ENCODE peak calls at places on chromosomes 5 and 9, in eight cellular contexts. One of them, this sample, is unnamed.

GRCh38 chr5:103774736-103775135 is 212.1 kb upstream of the NUDT12 start:
- DNase-seq in astrocyte: peak
- DNase-seq in adrenal gland: no peak
- DNase-seq in fibroblast of lung: no peak
- DNase-seq in lung: no peak
- DNase-seq in neural progenitor cell: no peak
- DNase-seq in left ventricle myocardium inferior: no peak
- DNase-seq in HL-60: no peak
- DNase-seq in this sample: no peak

GRCh38 chr5:153551537-153552079 is 61.1 kb downstream of the GRIA1 start:
- DNase-seq in adrenal gland: peak
- DNase-seq in HL-60: no peak
- DNase-seq in astrocyte: peak
- DNase-seq in lung: no peak
- DNase-seq in fibroblast of lung: peak
- DNase-seq in left ventricle myocardium inferior: no peak
- DNase-seq in neural progenitor cell: peak
- DNase-seq in this sample: no peak

GRCh38 chr9:69122391-69123141 is 51.5 kb upstream of the TJP2 start:
- DNase-seq in left ventricle myocardium inferior: no peak
- DNase-seq in adrenal gland: no peak
- DNase-seq in astrocyte: peak
- DNase-seq in neural progenitor cell: peak
- DNase-seq in HL-60: no peak
- DNase-seq in fibroblast of lung: peak
- DNase-seq in lung: peak
- DNase-seq in this sample: peak

GRCh38 chr5:151476054-151476453 is 28.7 kb downstream of the SLC36A1 start:
- DNase-seq in astrocyte: no peak
- DNase-seq in lung: no peak
- DNase-seq in neural progenitor cell: no peak
- DNase-seq in left ventricle myocardium inferior: no peak
- DNase-seq in fibroblast of lung: no peak
- DNase-seq in HL-60: no peak
- DNase-seq in adrenal gland: no peak
- DNase-seq in this sample: no peak

GRCh38 chr9:131981116-131981847 is 98.4 kb downstream of the MED27 start:
- DNase-seq in astrocyte: no peak
- DNase-seq in fibroblast of lung: no peak
- DNase-seq in HL-60: no peak
- DNase-seq in lung: no peak
- DNase-seq in adrenal gland: no peak
- DNase-seq in left ventricle myocardium inferior: no peak
- DNase-seq in neural progenitor cell: peak
- DNase-seq in this sample: no peak

GRCh38 chr9:121568541-121569265 is 69.1 kb upstream of the GGTA1 start:
- DNase-seq in left ventricle myocardium inferior: peak
- DNase-seq in astrocyte: peak
- DNase-seq in fibroblast of lung: no peak
- DNase-seq in HL-60: no peak
- DNase-seq in neural progenitor cell: no peak
- DNase-seq in lung: no peak
- DNase-seq in adrenal gland: peak
- DNase-seq in this sample: no peak

GRCh38 chr5:35233601-35234000 is 3.3 kb upstream of the PRLR start:
- DNase-seq in left ventricle myocardium inferior: no peak
- DNase-seq in lung: no peak
- DNase-seq in astrocyte: no peak
- DNase-seq in HL-60: no peak
- DNase-seq in adrenal gland: no peak
- DNase-seq in fibroblast of lung: no peak
- DNase-seq in neural progenitor cell: no peak
- DNase-seq in this sample: no peak

GRCh38 chr9:128120061-128120740 is 7.3 kb downstream of the PTGES2 start:
- DNase-seq in astrocyte: no peak
- DNase-seq in HL-60: no peak
- DNase-seq in lung: no peak
- DNase-seq in adrenal gland: peak
- DNase-seq in neural progenitor cell: no peak
- DNase-seq in fibroblast of lung: no peak
- DNase-seq in left ventricle myocardium inferior: no peak
- DNase-seq in this sample: no peak

GRCh38 chr9:37951671-37952579 is 48.0 kb upstream of the SLC25A51 start:
- DNase-seq in astrocyte: no peak
- DNase-seq in left ventricle myocardium inferior: no peak
- DNase-seq in lung: no peak
- DNase-seq in neural progenitor cell: no peak
- DNase-seq in fibroblast of lung: no peak
- DNase-seq in HL-60: no peak
- DNase-seq in adrenal gland: no peak
- DNase-seq in this sample: no peak

GRCh38 chr5:61304611-61305369 is 27.3 kb upstream of the ZSWIM6 start:
- DNase-seq in adrenal gland: no peak
- DNase-seq in astrocyte: peak
- DNase-seq in lung: peak
- DNase-seq in neural progenitor cell: no peak
- DNase-seq in fibroblast of lung: peak
- DNase-seq in HL-60: no peak
- DNase-seq in left ventricle myocardium inferior: peak
- DNase-seq in this sample: peak

GRCh38 chr9:132584616-132585560 is 2.5 kb downstream of the BARHL1 start:
- DNase-seq in left ventricle myocardium inferior: no peak
- DNase-seq in neural progenitor cell: peak
- DNase-seq in adrenal gland: no peak
- DNase-seq in astrocyte: peak
- DNase-seq in fibroblast of lung: peak
- DNase-seq in lung: no peak
- DNase-seq in HL-60: no peak
- DNase-seq in this sample: no peak

GRCh38 chr5:94234987-94235386 is 383.4 kb downstream of the KIAA0825 start:
- DNase-seq in astrocyte: no peak
- DNase-seq in fibroblast of lung: no peak
- DNase-seq in lung: no peak
- DNase-seq in left ventricle myocardium inferior: no peak
- DNase-seq in neural progenitor cell: no peak
- DNase-seq in adrenal gland: no peak
- DNase-seq in HL-60: no peak
- DNase-seq in this sample: peak

GRCh38 chr9:136723362-136723976 is 11.1 kb downstream of the DIPK1B start:
- DNase-seq in neural progenitor cell: no peak
- DNase-seq in fibroblast of lung: no peak
- DNase-seq in adrenal gland: no peak
- DNase-seq in lung: no peak
- DNase-seq in astrocyte: no peak
- DNase-seq in HL-60: no peak
- DNase-seq in left ventricle myocardium inferior: no peak
- DNase-seq in this sample: no peak

GRCh38 chr5:43209060-43209459 is 17.0 kb downstream of the NIM1K start:
- DNase-seq in adrenal gland: no peak
- DNase-seq in astrocyte: no peak
- DNase-seq in neural progenitor cell: no peak
- DNase-seq in left ventricle myocardium inferior: no peak
- DNase-seq in HL-60: no peak
- DNase-seq in fibroblast of lung: no peak
- DNase-seq in lung: no peak
- DNase-seq in this sample: no peak

GRCh38 chr5:138841531-138841930 is 33.6 kb downstream of the LRRTM2 start:
- DNase-seq in adrenal gland: no peak
- DNase-seq in astrocyte: no peak
- DNase-seq in HL-60: no peak
- DNase-seq in lung: no peak
- DNase-seq in neural progenitor cell: no peak
- DNase-seq in fibroblast of lung: no peak
- DNase-seq in left ventricle myocardium inferior: no peak
- DNase-seq in this sample: no peak

GRCh38 chr5:60586307-60586901 is 113.6 kb downstream of the DEPDC1B start:
- DNase-seq in lung: no peak
- DNase-seq in neural progenitor cell: peak
- DNase-seq in left ventricle myocardium inferior: no peak
- DNase-seq in fibroblast of lung: peak
- DNase-seq in astrocyte: peak
- DNase-seq in HL-60: no peak
- DNase-seq in adrenal gland: no peak
- DNase-seq in this sample: peak

GRCh38 chr9:110926828-110927227 is 111.4 kb downstream of the LPAR1 start:
- DNase-seq in adrenal gland: no peak
- DNase-seq in HL-60: no peak
- DNase-seq in fibroblast of lung: no peak
- DNase-seq in lung: peak
- DNase-seq in neural progenitor cell: no peak
- DNase-seq in astrocyte: no peak
- DNase-seq in left ventricle myocardium inferior: no peak
- DNase-seq in this sample: peak

GRCh38 chr5:81077105-81077504 is 116.9 kb downstream of the RASGRF2 start:
- DNase-seq in astrocyte: no peak
- DNase-seq in lung: no peak
- DNase-seq in neural progenitor cell: no peak
- DNase-seq in HL-60: no peak
- DNase-seq in left ventricle myocardium inferior: no peak
- DNase-seq in fibroblast of lung: no peak
- DNase-seq in adrenal gland: no peak
- DNase-seq in this sample: no peak

GRCh38 chr5:6714221-6715041 is 1.2 kb downstream of the TENT4A start:
- DNase-seq in astrocyte: no peak
- DNase-seq in left ventricle myocardium inferior: peak
- DNase-seq in neural progenitor cell: peak
- DNase-seq in HL-60: no peak
- DNase-seq in adrenal gland: peak
- DNase-seq in fibroblast of lung: no peak
- DNase-seq in lung: peak
- DNase-seq in this sample: peak

GRCh38 chr5:179135006-179135405 is 74.8 kb downstream of the ZNF354C start:
- DNase-seq in adrenal gland: no peak
- DNase-seq in left ventricle myocardium inferior: no peak
- DNase-seq in HL-60: no peak
- DNase-seq in astrocyte: no peak
- DNase-seq in fibroblast of lung: no peak
- DNase-seq in neural progenitor cell: no peak
- DNase-seq in lung: no peak
- DNase-seq in this sample: no peak

GRCh38 chr5:143041972-143042770 is 272.0 kb downstream of the ARHGAP26 start:
- DNase-seq in fibroblast of lung: peak
- DNase-seq in adrenal gland: no peak
- DNase-seq in lung: no peak
- DNase-seq in left ventricle myocardium inferior: no peak
- DNase-seq in astrocyte: peak
- DNase-seq in neural progenitor cell: no peak
- DNase-seq in HL-60: no peak
- DNase-seq in this sample: no peak

GRCh38 chr9:15885464-15885863 is 332.6 kb downstream of the CCDC171 start:
- DNase-seq in fibroblast of lung: no peak
- DNase-seq in HL-60: no peak
- DNase-seq in astrocyte: no peak
- DNase-seq in adrenal gland: no peak
- DNase-seq in lung: no peak
- DNase-seq in neural progenitor cell: no peak
- DNase-seq in left ventricle myocardium inferior: no peak
- DNase-seq in this sample: no peak
- H3K27ac ChIP-seq in fibroblast of lung: no peak
- H3K27ac ChIP-seq in HL-60: no peak
- H3K27ac ChIP-seq in astrocyte: no peak
- H3K27ac ChIP-seq in adrenal gland: no peak
- H3K27ac ChIP-seq in lung: no peak
- H3K27ac ChIP-seq in neural progenitor cell: no peak
- H3K27ac ChIP-seq in left ventricle myocardium inferior: no peak
- H3K27ac ChIP-seq in this sample: no peak

GRCh38 chr5:72252008-72252407 is 68.0 kb downstream of the MRPS27 start:
- DNase-seq in adrenal gland: no peak
- DNase-seq in fibroblast of lung: no peak
- DNase-seq in neural progenitor cell: no peak
- DNase-seq in HL-60: no peak
- DNase-seq in astrocyte: no peak
- DNase-seq in lung: no peak
- DNase-seq in left ventricle myocardium inferior: no peak
- DNase-seq in this sample: no peak

GRCh38 chr5:72255670-72256069 is 64.4 kb downstream of the MRPS27 start:
- DNase-seq in HL-60: no peak
- DNase-seq in astrocyte: no peak
- DNase-seq in lung: no peak
- DNase-seq in adrenal gland: no peak
- DNase-seq in neural progenitor cell: no peak
- DNase-seq in left ventricle myocardium inferior: no peak
- DNase-seq in fibroblast of lung: no peak
- DNase-seq in this sample: peak

GRCh38 chr5:72256536-72256935 is 63.5 kb downstream of the MRPS27 start:
- DNase-seq in lung: no peak
- DNase-seq in HL-60: no peak
- DNase-seq in adrenal gland: no peak
- DNase-seq in fibroblast of lung: no peak
- DNase-seq in neural progenitor cell: no peak
- DNase-seq in astrocyte: peak
- DNase-seq in left ventricle myocardium inferior: no peak
- DNase-seq in this sample: no peak

GRCh38 chr5:72252574-72253155 is 67.4 kb downstream of the MRPS27 start:
- DNase-seq in adrenal gland: no peak
- DNase-seq in fibroblast of lung: no peak
- DNase-seq in lung: no peak
- DNase-seq in HL-60: no peak
- DNase-seq in astrocyte: no peak
- DNase-seq in left ventricle myocardium inferior: no peak
- DNase-seq in neural progenitor cell: no peak
- DNase-seq in this sample: no peak

GRCh38 chr5:72255237-72255636 is 64.8 kb downstream of the MRPS27 start:
- DNase-seq in astrocyte: no peak
- DNase-seq in HL-60: no peak
- DNase-seq in adrenal gland: no peak
- DNase-seq in left ventricle myocardium inferior: no peak
- DNase-seq in fibroblast of lung: no peak
- DNase-seq in neural progenitor cell: no peak
- DNase-seq in lung: no peak
- DNase-seq in this sample: peak
- H3K27ac ChIP-seq in astrocyte: no peak
- H3K27ac ChIP-seq in HL-60: no peak
- H3K27ac ChIP-seq in adrenal gland: no peak
- H3K27ac ChIP-seq in left ventricle myocardium inferior: no peak
- H3K27ac ChIP-seq in fibroblast of lung: no peak
- H3K27ac ChIP-seq in neural progenitor cell: no peak
- H3K27ac ChIP-seq in lung: no peak
- H3K27ac ChIP-seq in this sample: no peak

GRCh38 chr5:14464101-14464500 is 117.5 kb upstream of the OTULINL start:
- DNase-seq in neural progenitor cell: no peak
- DNase-seq in adrenal gland: no peak
- DNase-seq in lung: no peak
- DNase-seq in fibroblast of lung: no peak
- DNase-seq in astrocyte: no peak
- DNase-seq in HL-60: peak
- DNase-seq in left ventricle myocardium inferior: no peak
- DNase-seq in this sample: no peak
- H3K27ac ChIP-seq in neural progenitor cell: no peak
- H3K27ac ChIP-seq in adrenal gland: no peak
- H3K27ac ChIP-seq in lung: no peak
- H3K27ac ChIP-seq in fibroblast of lung: peak
- H3K27ac ChIP-seq in astrocyte: peak
- H3K27ac ChIP-seq in HL-60: peak
- H3K27ac ChIP-seq in left ventricle myocardium inferior: peak
- H3K27ac ChIP-seq in this sample: peak

DNA sequence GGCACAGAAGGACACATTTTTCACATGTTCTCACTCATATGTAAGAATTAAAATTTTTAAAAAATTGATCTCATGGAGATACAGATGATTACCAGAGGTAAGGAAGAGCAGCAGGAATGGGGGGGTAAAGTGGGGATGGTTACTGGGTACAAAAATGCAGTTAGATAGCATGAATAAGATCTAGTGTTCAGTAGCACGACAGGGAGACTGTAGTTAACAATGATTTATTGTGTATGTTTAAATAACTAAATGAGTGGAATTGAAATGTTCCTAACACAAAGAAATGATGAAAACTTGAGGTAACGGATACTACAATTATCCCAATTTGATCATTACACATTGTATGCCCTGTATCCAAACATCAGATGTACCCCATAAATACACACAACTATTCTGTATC is 15.2 kb upstream of the TGFBI start:
- DNase-seq in left ventricle myocardium inferior: no peak
- DNase-seq in adrenal gland: no peak
- DNase-seq in fibroblast of lung: no peak
- DNase-seq in astrocyte: no peak
- DNase-seq in HL-60: no peak
- DNase-seq in lung: no peak
- DNase-seq in neural progenitor cell: no peak
- DNase-seq in this sample: no peak
- H3K27ac ChIP-seq in left ventricle myocardium inferior: no peak
- H3K27ac ChIP-seq in adrenal gland: no peak
- H3K27ac ChIP-seq in fibroblast of lung: no peak
- H3K27ac ChIP-seq in astrocyte: peak
- H3K27ac ChIP-seq in HL-60: no peak
- H3K27ac ChIP-seq in lung: no peak
- H3K27ac ChIP-seq in neural progenitor cell: no peak
- H3K27ac ChIP-seq in this sample: no peak